ENCODE peak calls at places on chromosomes 16 and 17, in four cellular contexts. M, Z, G and I are unnamed samples.

GRCh38 chr16:12625068-12625467 is 178.6 kb downstream of the CPPED1 start:
- DNase-seq in M (no peak), Z (no peak), G (no peak), I (no peak)

GRCh38 chr16:66566051-66566901 is at the start of gene CMTM1:
- DNase-seq in M (no peak), Z (no peak), G (no peak), I (no peak)

GRCh38 chr16:48158296-48158695 is 2.5 kb upstream of the ABCC12 start:
- DNase-seq in M (no peak), Z (peak; percentile 41), G (no peak), I (peak; percentile 42)

GRCh38 chr17:7587420-7587786 is 2.5 kb downstream of the SOX15 start:
- DNase-seq in M (no peak), Z (peak; percentile 87), G (no peak), I (peak; percentile 96)

GRCh38 chr17:56173958-56174357 is 20.7 kb downstream of the ANKFN1 start:
- DNase-seq in M (peak; percentile 66), Z (no peak), G (no peak), I (peak; percentile 32)

GRCh38 chr16:8887952-8888560 is 5.9 kb downstream of the LITAFD start:
- DNase-seq in M (peak; percentile 95), Z (no peak), G (peak; percentile 63), I (peak; percentile 75)

GRCh38 chr16:1494711-1495110 is 1.6 kb downstream of the TELO2 start:
- DNase-seq in M (peak; percentile 79), Z (no peak), G (no peak), I (peak; percentile 22)

GRCh38 chr17:49645654-49646053 is 32.2 kb downstream of the SPOP start:
- DNase-seq in M (no peak), Z (no peak), G (no peak), I (no peak)

GRCh38 chr17:83006515-83007455 is 72.6 kb upstream of the METRNL start:
- DNase-seq in M (no peak), Z (no peak), G (no peak), I (peak; percentile 38)

GRCh38 chr17:58352843-58353719 is 1.1 kb upstream of the SUPT4H1 start:
- DNase-seq in M (peak; percentile 70), Z (peak; percentile 4), G (peak; percentile 68), I (peak; percentile 45)

GRCh38 chr16:19431636-19432340 is 14.1 kb downstream of the TMC5 start:
- DNase-seq in M (no peak), Z (no peak), G (no peak), I (no peak)

GRCh38 chr17:75246404-75246803 is 15.0 kb downstream of the GGA3 start:
- DNase-seq in M (no peak), Z (no peak), G (no peak), I (no peak)

GRCh38 chr16:67917140-67917851 is 14.4 kb downstream of the CTRL start:
- DNase-seq in M (peak; percentile 72), Z (no peak), G (no peak), I (peak; percentile 65)

GRCh38 chr16:78607465-78607864 is 508.0 kb downstream of the WWOX start:
- DNase-seq in M (no peak), Z (no peak), G (no peak), I (no peak)

GRCh38 chr16:72957303-72958277 is 90.3 kb downstream of the ZFHX3 start:
- DNase-seq in M (no peak), Z (no peak), G (no peak), I (no peak)

GRCh38 chr17:73401911-73402310 is 90.1 kb upstream of the CDC42EP4 start:
- DNase-seq in M (peak; percentile 76), Z (peak; percentile 6), G (no peak), I (no peak)

GRCh38 chr16:72860726-72861562 is 187.0 kb downstream of the ZFHX3 start:
- DNase-seq in M (no peak), Z (no peak), G (peak; percentile 41), I (no peak)

GRCh38 chr17:2076461-2076984 is 21.6 kb downstream of the HIC1 start:
- DNase-seq in M (no peak), Z (no peak), G (no peak), I (peak; percentile 50)

GRCh38 chr17:32350662-32351418 is 883 bp downstream of the ZNF207 start:
- DNase-seq in M (no peak), Z (no peak), G (no peak), I (peak; percentile 78)

GRCh38 chr17:56320443-56320842 is 167.2 kb downstream of the ANKFN1 start:
- DNase-seq in M (no peak), Z (no peak), G (no peak), I (no peak)

DNA sequence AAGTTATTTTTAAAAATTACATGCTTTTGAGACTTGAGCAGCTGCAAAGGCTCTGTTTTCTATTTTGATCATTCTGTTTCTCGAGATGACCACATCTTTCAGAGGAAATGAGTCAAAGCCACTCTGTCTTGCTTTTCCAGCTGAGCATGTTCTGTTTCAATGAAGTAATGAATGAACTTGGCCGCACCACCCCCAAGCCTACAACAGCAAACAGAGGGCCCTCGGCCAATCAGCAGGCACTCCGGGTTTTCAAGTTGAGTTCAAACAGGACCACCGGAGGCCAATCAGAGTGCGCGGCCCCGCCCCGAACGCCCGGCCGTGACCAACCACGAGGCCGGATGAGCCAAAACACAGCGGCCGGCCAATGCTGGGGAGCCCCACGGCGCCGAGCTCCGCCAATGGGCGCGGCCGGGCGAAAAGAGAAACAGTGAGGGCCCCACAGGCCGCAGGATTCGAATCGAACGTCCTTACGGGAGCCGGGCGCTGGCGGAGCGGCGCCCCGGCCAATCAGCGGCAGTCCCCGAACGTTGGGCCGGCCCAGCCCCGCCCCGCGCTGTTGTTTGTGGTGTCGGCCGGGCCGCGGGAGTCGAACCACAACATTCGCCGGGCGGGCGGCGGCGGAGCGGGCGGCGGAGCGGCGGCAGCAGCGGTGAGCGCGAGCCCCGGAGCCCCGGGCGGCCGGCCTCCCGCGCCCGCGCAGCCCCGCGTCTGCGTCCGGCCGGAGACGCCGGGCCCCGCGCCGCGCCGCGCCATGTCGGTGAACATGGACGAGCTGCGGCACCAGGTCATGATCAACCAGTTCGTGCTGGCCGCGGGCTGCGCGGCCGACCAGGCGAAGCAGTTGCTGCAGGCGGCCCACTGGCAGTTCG is at the start of gene UBALD2:
- DNase-seq in M (peak; percentile 100), Z (peak; percentile 100), G (peak; percentile 100), I (peak; percentile 100)
- H3K4me3 ChIP-seq in M (peak within 1 kb of the TSS; percentile 86), Z (peak within 1 kb of the TSS; percentile 78), G (peak within 1 kb of the TSS; percentile 77), I (peak within 1 kb of the TSS; percentile 73)

GRCh38 chr16:55479560-55480197 is 681 bp downstream of the MMP2 start:
- DNase-seq in M (no peak), Z (no peak), G (no peak), I (no peak)
- H3K4me3 ChIP-seq in M (peak overlapping the region; percentile 65), Z (peak overlapping the region; percentile 92), G (peak overlapping the region; percentile 57), I (peak overlapping the region; percentile 99)

GRCh38 chr16:85975421-85976100 is 76.6 kb downstream of the IRF8 start:
- DNase-seq in M (no peak), Z (no peak), G (no peak), I (no peak)
- H3K4me3 ChIP-seq in M (no peak overlapping the region), Z (no peak overlapping the region), G (no peak overlapping the region), I (no peak overlapping the region)

GRCh38 chr16:11097782-11098167 is 153.4 kb downstream of the CLEC16A start:
- DNase-seq in M (no peak), Z (no peak), G (no peak), I (no peak)

GRCh38 chr16:11100239-11100750 is 155.7 kb downstream of the SOCS1 start:
- DNase-seq in M (peak; percentile 75), Z (peak; percentile 98), G (no peak), I (peak; percentile 86)

GRCh38 chr16:11098601-11099377 is 154.4 kb downstream of the CLEC16A start:
- DNase-seq in M (no peak), Z (no peak), G (peak; percentile 46), I (no peak)

GRCh38 chr16:11101283-11101682 is 154.7 kb downstream of the SOCS1 start:
- DNase-seq in M (no peak), Z (no peak), G (no peak), I (no peak)

GRCh38 chr16:11099672-11100195 is 155.4 kb downstream of the CLEC16A start:
- DNase-seq in M (no peak), Z (no peak), G (no peak), I (no peak)
- H3K4me3 ChIP-seq in M (no peak overlapping the region), Z (no peak overlapping the region), G (no peak overlapping the region), I (no peak overlapping the region)

GRCh38 chr17:79176792-79177601 is 102.4 kb downstream of the ENGASE start:
- DNase-seq in M (no peak), Z (no peak), G (no peak), I (no peak)

GRCh38 chr17:79171152-79171551 is 96.5 kb downstream of the ENGASE start:
- DNase-seq in M (no peak), Z (no peak), G (no peak), I (peak; percentile 20)

GRCh38 chr17:79174193-79174765 is 99.7 kb downstream of the ENGASE start:
- DNase-seq in M (no peak), Z (no peak), G (no peak), I (no peak)

GRCh38 chr17:79177877-79178276 is 103.3 kb downstream of the ENGASE start:
- DNase-seq in M (no peak), Z (no peak), G (no peak), I (no peak)

DNA sequence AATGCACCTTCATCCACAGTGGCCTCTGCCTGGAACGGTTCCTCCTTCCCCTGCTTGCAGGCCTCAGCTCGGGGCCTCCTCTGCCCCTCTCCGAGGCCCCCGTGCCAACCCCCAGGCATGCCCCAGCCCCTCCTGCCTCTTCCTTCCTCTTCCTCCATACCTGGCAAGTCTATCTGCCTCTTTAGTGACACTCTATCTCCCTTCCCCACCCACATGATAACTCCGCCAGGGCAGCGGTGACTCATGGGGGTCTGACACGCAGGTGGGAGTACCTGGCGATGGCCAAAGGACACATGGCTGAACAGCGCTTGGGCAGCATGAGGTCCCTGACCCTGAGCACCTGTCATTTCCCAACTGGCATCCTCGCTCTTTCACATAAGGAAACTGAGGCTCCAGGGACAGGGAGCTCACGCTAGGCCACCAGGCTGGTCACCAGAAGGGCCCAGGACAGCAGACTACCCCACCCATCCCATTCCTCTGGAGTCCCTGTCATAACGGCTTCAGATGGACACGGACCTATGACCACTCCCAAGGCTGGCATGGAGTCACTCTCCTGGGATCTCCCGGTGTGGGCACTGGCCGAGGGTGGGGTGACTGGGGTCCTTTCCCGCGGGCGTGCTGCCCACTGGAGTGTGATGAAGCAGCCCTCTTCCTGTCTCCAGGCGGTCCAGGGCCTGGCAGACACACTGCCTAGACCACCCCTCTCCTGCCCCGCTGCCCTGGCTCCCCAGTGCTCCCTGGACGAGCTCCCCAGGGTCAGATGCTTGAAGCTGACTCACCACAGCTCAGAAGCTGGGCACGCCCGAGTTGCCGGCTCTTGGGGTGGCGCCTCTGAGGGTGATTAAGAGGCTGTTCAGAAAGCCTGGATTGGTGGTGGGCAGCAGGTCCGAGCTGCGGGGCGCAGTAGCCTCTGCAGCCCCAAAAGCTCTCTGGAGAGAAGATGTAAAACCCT is 100.6 kb downstream of the ENGASE start:
- DNase-seq in M (no peak), Z (no peak), G (no peak), I (no peak)
- H3K4me3 ChIP-seq in M (no peak overlapping the region), Z (no peak overlapping the region), G (no peak overlapping the region), I (no peak overlapping the region)

DNA sequence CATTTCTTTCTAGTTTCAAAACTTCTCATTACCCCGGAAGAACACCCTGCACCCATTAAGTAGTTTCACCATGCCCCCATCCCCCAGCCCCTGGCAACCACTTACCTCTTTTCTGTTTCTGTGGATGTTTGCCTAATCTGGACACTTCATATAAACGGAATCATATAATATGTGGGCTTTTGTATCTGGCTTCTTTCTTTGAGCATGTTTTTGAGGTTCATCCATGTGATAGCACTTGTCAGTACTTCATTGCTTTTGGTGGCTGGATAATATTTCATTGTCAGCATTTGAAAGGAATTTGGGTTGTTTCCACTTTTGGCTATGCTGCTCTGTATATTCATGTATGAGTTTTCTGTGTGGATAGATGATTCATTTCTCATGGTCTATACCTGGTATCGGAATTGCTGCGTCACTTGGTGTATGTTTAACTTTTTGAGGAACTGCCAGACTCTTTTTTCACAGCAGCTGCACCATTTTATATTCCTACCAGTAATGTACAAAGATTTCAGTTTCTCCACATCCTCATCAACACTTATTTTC is 30.0 kb upstream of the SLC5A10 start:
- DNase-seq in M (no peak), Z (no peak), G (no peak), I (no peak)
- H3K4me3 ChIP-seq in M (no peak overlapping the region), Z (no peak overlapping the region), G (no peak overlapping the region), I (no peak overlapping the region)